ENCODE peak calls at places on chromosomes 4 and X, in four cellular contexts. A is transverse colon, B is AG04450, I is GM12865. S is an unnamed sample.

GRCh38 chrX:154411981-154412340 is 622 bp downstream of the TAFAZZIN start:
- DNase-seq in A (peak; percentile 76), B (no peak), I (peak; percentile 73), S (peak; percentile 74)

GRCh38 chrX:71573591-71573990 is 4.6 kb upstream of the GCNA start:
- DNase-seq in A (no peak), B (no peak), I (no peak), S (no peak)

GRCh38 chr4:125010776-125011503 is 298.4 kb upstream of the ANKRD50 start:
- DNase-seq in A (no peak), B (no peak), I (no peak), S (no peak)

GRCh38 chr4:159483110-159483509 is 380.2 kb downstream of the RAPGEF2 start:
- DNase-seq in A (no peak), B (no peak), I (no peak), S (no peak)

GRCh38 chrX:65582450-65583082 is 48.0 kb upstream of the LAS1L start:
- DNase-seq in A (no peak), B (no peak), I (no peak), S (no peak)

GRCh38 chr4:825063-825968 is 613 bp downstream of the CPLX1 start:
- DNase-seq in A (peak; percentile 9), B (no peak), I (no peak), S (peak; percentile 39)

GRCh38 chr4:34365891-34366290 is 1878.4 kb downstream of the ARAP2 start:
- DNase-seq in A (no peak), B (no peak), I (no peak), S (no peak)

GRCh38 chr4:173057442-173057841 is 111.2 kb upstream of the GALNT7 start:
- DNase-seq in A (no peak), B (no peak), I (no peak), S (no peak)

GRCh38 chr4:169068423-169068822 is 58.4 kb upstream of the CBR4 start:
- DNase-seq in A (no peak), B (no peak), I (no peak), S (peak; percentile 32)

GRCh38 chr4:2343476-2343875 is 75.0 kb downstream of the ZFYVE28 start:
- DNase-seq in A (no peak), B (no peak), I (no peak), S (peak; percentile 3)

GRCh38 chrX:31233941-31234496 is 162.2 kb upstream of the FTHL17 start:
- DNase-seq in A (no peak), B (no peak), I (peak; percentile 4), S (no peak)

GRCh38 chrX:101037231-101037630 is 14.7 kb downstream of the TRMT2B start:
- DNase-seq in A (no peak), B (no peak), I (no peak), S (no peak)

GRCh38 chr4:188551156-188551555 is 411.9 kb downstream of the TRIML1 start:
- DNase-seq in A (no peak), B (no peak), I (no peak), S (no peak)

GRCh38 chrX:40622741-40623536 is at the start of gene MPC1L:
- DNase-seq in A (peak; percentile 52), B (no peak), I (no peak), S (no peak)

GRCh38 chrX:46959985-46960700 is 47.9 kb downstream of the JADE3 start:
- DNase-seq in A (no peak), B (no peak), I (no peak), S (no peak)

GRCh38 chrX:49850028-49850427 is 20.9 kb downstream of the PAGE4 start:
- DNase-seq in A (no peak), B (no peak), I (peak; percentile 26), S (no peak)

GRCh38 chr4:52014903-52015302 is 5.3 kb downstream of the LRRC66 start:
- DNase-seq in A (no peak), B (no peak), I (no peak), S (no peak)

GRCh38 chrX:124127496-124127895 is 166.0 kb downstream of the STAG2 start:
- DNase-seq in A (no peak), B (no peak), I (peak; percentile 1), S (no peak)
- TF ChIP-seq CTCF in A (no peak), B (no peak), I (no peak), S (no peak)

DNA sequence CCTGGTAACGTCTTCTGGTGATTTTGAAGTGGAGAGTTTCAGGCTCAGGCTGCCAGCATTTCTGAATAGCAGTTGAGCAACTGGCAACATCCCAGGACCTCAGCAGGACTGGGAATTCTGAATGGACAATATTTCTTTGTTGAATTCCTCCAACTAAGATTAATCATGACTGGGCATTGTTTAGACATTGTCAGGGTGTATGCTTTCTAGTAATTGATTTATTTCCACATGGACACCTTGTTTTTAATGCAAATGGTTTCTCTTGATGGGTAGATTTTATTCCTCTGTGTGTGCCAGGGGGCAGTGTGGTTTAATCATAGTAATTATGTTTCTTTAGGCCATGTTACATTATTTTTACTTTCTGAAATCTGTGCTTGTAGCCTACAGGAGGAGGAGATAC is 1004.7 kb upstream of the LCORL start:
- DNase-seq in A (no peak), B (no peak), I (no peak), S (no peak)
- TF ChIP-seq CTCF in A (no peak), B (no peak), I (no peak), S (no peak)

GRCh38 chrX:12496343-12496742 is 294.9 kb upstream of the PRPS2 start:
- DNase-seq in A (no peak), B (no peak), I (no peak), S (no peak)

GRCh38 chrX:12494400-12495138 is 296.6 kb upstream of the PRPS2 start:
- DNase-seq in A (no peak), B (no peak), I (peak; percentile 14), S (no peak)

GRCh38 chrX:12497832-12498591 is 293.2 kb upstream of the PRPS2 start:
- DNase-seq in A (no peak), B (no peak), I (peak; percentile 21), S (no peak)
- TF ChIP-seq CTCF in A (no peak), B (no peak), I (peak; percentile 59), S (no peak)

DNA sequence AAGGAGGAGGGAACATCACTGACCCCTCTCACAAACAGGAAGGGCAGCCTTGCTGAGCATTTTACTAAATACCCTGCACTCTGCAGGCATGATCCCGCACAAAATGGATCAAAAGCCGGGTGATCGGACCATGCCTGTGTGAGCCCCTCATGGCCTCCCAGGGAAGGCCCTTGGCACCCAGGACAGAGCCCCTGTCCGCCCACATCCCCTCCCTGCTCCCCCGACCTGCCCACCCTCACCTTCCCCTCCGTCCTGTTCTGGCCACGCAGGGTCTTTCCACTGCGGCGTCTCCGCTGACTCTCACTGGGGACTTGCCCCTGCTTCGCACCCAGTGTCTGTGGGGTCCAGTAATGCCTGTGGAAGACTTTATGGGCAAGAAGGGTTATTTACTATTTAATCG is 105.0 kb downstream of the HMX1 start:
- DNase-seq in A (no peak), B (no peak), I (no peak), S (no peak)
- TF ChIP-seq CTCF in A (no peak), B (no peak), I (no peak), S (no peak)

GRCh38 chr4:80335226-80335553 is 340 bp upstream of the CFAP299 start:
- DNase-seq in A (no peak), B (no peak), I (no peak), S (no peak)

GRCh38 chr4:80335554-80336358 is at the start of gene CFAP299:
- DNase-seq in A (peak; percentile 87), B (peak; percentile 75), I (peak; percentile 83), S (peak; percentile 74)

GRCh38 chr4:80340036-80340435 is 4.5 kb downstream of the CFAP299 start:
- DNase-seq in A (no peak), B (no peak), I (no peak), S (no peak)

GRCh38 chr4:80334568-80334967 is 962 bp upstream of the CFAP299 start:
- DNase-seq in A (no peak), B (no peak), I (no peak), S (no peak)

GRCh38 chr4:80336582-80336981 is 1.1 kb downstream of the CFAP299 start:
- DNase-seq in A (peak; percentile 14), B (no peak), I (peak; percentile 5), S (no peak)
- TF ChIP-seq CTCF in A (no peak), B (peak; percentile 52), I (no peak), S (no peak)

GRCh38 chrX:149490100-149490499 is 15.0 kb downstream of the IDS start:
- DNase-seq in A (no peak), B (no peak), I (no peak), S (no peak)

GRCh38 chrX:149491812-149492211 is 13.3 kb downstream of the IDS start:
- DNase-seq in A (peak; percentile 47), B (no peak), I (no peak), S (no peak)

DNA sequence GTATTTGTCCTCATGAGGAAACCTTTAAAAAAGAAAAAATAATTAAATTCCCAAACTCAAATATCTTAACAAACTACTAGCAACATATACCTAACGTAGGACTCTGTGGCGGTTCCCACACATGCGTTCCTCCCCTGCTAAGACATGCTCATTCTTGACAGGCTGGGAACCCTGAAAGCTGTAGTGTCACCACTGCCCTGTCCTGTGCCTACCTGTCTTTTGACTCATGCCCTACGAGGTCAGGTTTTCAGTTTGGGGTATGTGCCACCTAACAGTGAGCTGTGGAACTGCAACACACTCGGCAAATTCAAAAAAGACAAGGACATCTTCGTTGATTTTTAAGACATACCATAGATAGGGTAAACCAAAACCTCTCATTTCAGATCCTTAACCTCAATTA is 17.8 kb downstream of the IDS start:
- DNase-seq in A (no peak), B (no peak), I (peak; percentile 11), S (no peak)
- TF ChIP-seq CTCF in A (no peak), B (peak; percentile 15), I (peak; percentile 11), S (no peak)